ENCODE peak calls at places on chromosomes 6 and 20, in ten cellular contexts. O is lower lobe of right lung; M is MM.1S; Z is prostate gland; Q is sigmoid colon; T is hepatocyte; X is GM23248; R is effector memory CD4-positive, alpha-beta T cell; S is HAP-1; H is Peyer's patch. B is an unnamed sample.

GRCh38 chr20:36866681-36867485 is 9.1 kb upstream of the TLDC2 start:
- DNase-seq in O (no peak), M (no peak), Z (no peak), Q (no peak), T (no peak), X (peak; percentile 89), R (no peak), S (no peak), H (no peak), B (no peak)

GRCh38 chr20:43305749-43306148 is 116.0 kb upstream of the PTPRT start:
- DNase-seq in O (no peak), M (no peak), Z (no peak), Q (no peak), T (peak; percentile 59), X (no peak), R (no peak), S (no peak), H (no peak), B (no peak)

GRCh38 chr20:57671662-57672061 is 38.2 kb downstream of the PMEPA1 start:
- DNase-seq in O (no peak), M (no peak), Z (no peak), Q (no peak), T (no peak), X (peak; percentile 36), R (no peak), S (no peak), H (no peak), B (no peak)

GRCh38 chr6:94559829-94560537 is 1017.4 kb upstream of the MANEA start:
- DNase-seq in O (no peak), M (no peak), Z (no peak), Q (no peak), T (no peak), X (no peak), R (no peak), S (no peak), H (no peak), B (no peak)

GRCh38 chr6:96816182-96816888 is 20.9 kb downstream of the GPR63 start:
- DNase-seq in O (no peak), M (peak; percentile 85), Z (no peak), Q (no peak), T (peak; percentile 26), X (no peak), R (no peak), S (no peak), H (no peak), B (no peak)

GRCh38 chr6:145948328-145948727 is 15.8 kb downstream of the SHPRH start:
- DNase-seq in O (no peak), M (no peak), Z (no peak), Q (no peak), T (no peak), X (peak; percentile 51), R (no peak), S (no peak), H (no peak), B (no peak)

GRCh38 chr6:112357801-112358200 is 10.7 kb downstream of the RFPL4B start:
- DNase-seq in O (no peak), M (no peak), Z (no peak), Q (no peak), T (no peak), X (peak; percentile 90), R (no peak), S (no peak), H (no peak), B (no peak)

GRCh38 chr6:451336-451735 is 59.8 kb downstream of the IRF4 start:
- DNase-seq in O (no peak), M (no peak), Z (no peak), Q (no peak), T (no peak), X (no peak), R (no peak), S (no peak), H (no peak), B (no peak)

GRCh38 chr6:75504902-75505233 is 11.3 kb upstream of the FILIP1 start:
- DNase-seq in O (no peak), M (no peak), Z (no peak), Q (no peak), T (no peak), X (peak; percentile 62), R (no peak), S (peak; percentile 27), H (no peak), B (no peak)

DNA sequence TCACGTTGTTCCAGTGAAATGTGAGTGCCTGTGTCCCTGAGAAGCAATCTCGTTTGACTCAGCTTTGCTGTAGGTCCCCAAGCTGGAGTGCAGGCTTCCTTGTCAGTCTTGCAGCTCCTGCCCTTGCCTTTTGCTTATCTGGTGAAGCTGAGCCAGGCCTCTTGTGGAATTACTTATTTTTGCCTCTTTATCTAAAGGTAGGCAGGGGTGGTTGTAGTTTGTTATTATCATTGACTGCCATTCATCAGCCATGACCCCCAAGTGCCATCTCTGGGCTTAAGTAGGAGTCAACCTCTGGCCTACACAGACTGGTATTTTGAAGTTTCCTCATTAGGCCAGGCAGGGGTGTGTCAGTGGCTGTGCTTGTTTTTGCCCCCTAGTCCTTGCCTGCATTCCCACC is 2.1 kb downstream of the TMEM14B start:
- DNase-seq in O (no peak), M (no peak), Z (no peak), Q (peak; percentile 12), T (peak; percentile 17), X (no peak), R (no peak), S (no peak), H (no peak), B (no peak)
- H3K4me3 ChIP-seq in O (no peak overlapping the region), M (no peak overlapping the region), Z (no peak overlapping the region), Q (no peak overlapping the region), T (no peak overlapping the region), X (no peak overlapping the region), R (no peak overlapping the region), S (no peak overlapping the region), H (no peak overlapping the region), B (no peak overlapping the region)

GRCh38 chr20:93641-94040 is 6.2 kb downstream of the DEFB125 start:
- DNase-seq in O (no peak), M (no peak), Z (no peak), Q (no peak), T (no peak), X (no peak), R (no peak), S (no peak), H (no peak), B (no peak)
- H3K9me3 ChIP-seq in O (peaks cover 13% of the 10 kb centered on the region), M (no peaks in the 10 kb centered on the region), Z (no peaks in the 10 kb centered on the region), Q (no peaks in the 10 kb centered on the region), T (no peaks in the 10 kb centered on the region), X (peaks cover 4% of the 10 kb centered on the region), R (no peaks in the 10 kb centered on the region), S (peaks cover 3% of the 10 kb centered on the region), H (no peaks in the 10 kb centered on the region), B (no peaks in the 10 kb centered on the region)

GRCh38 chr20:46011631-46012482 is 3.1 kb downstream of the MMP9 start:
- DNase-seq in O (peak; percentile 88), M (no peak), Z (no peak), Q (peak; percentile 69), T (no peak), X (peak; percentile 65), R (no peak), S (peak; percentile 94), H (peak; percentile 69), B (peak; percentile 44)

GRCh38 chr20:46012926-46013825 is 4.5 kb downstream of the MMP9 start:
- DNase-seq in O (no peak), M (no peak), Z (no peak), Q (no peak), T (no peak), X (no peak), R (no peak), S (no peak), H (no peak), B (no peak)

GRCh38 chr20:46014517-46015396 is 6.0 kb downstream of the MMP9 start:
- DNase-seq in O (no peak), M (no peak), Z (no peak), Q (no peak), T (no peak), X (no peak), R (no peak), S (no peak), H (no peak), B (no peak)

GRCh38 chr20:46010491-46011405 is 2.0 kb downstream of the MMP9 start:
- DNase-seq in O (peak; percentile 66), M (no peak), Z (no peak), Q (no peak), T (no peak), X (peak; percentile 25), R (peak; percentile 51), S (no peak), H (no peak), B (no peak)

DNA sequence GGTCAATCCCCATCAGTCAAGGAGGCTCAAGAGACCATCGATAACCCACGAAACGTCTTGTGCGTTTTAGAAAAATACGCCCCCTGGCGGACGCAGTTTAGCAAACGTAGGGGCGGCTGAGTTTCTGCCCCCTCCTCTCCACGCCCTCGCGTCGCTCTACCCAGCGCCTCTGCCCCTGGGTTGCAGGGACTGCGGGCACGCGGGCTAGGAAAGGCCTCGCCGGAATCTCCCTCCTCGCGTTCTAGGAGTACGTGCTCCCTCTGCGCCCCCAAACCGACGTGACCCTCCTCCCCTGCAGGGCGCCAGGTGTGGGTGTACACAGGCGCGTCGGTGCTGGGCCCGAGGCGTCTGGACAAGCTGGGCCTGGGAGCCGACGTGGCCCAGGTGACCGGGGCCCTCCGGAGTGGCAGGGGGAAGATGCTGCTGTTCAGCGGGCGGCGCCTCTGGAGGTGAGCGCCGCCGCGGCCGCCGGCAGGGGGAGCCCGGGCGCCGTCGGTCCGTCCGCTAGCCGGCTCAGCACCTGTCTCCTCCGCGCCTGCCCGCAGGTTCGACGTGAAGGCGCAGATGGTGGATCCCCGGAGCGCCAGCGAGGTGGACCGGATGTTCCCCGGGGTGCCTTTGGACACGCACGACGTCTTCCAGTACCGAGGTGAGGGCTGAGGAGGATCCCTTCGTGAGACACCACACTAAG is 5.3 kb downstream of the MMP9 start:
- DNase-seq in O (peak; percentile 70), M (peak; percentile 68), Z (no peak), Q (no peak), T (peak; percentile 84), X (peak; percentile 70), R (peak; percentile 46), S (peak; percentile 79), H (peak; percentile 82), B (no peak)
- H3K4me3 ChIP-seq in O (peak overlapping the region; percentile 24), M (no peak overlapping the region), Z (no peak overlapping the region), Q (no peak overlapping the region), T (peak overlapping the region; percentile 10), X (no peak overlapping the region), R (no peak overlapping the region), S (peak overlapping the region; percentile 12), H (peak overlapping the region; percentile 35), B (no peak overlapping the region)

GRCh38 chr6:106807946-106808611 is 166.4 kb downstream of the CD24 start:
- DNase-seq in O (no peak), M (no peak), Z (no peak), Q (no peak), T (no peak), X (peak; percentile 9), R (no peak), S (no peak), H (no peak), B (no peak)

GRCh38 chr6:106805771-106806170 is 168.8 kb downstream of the CD24 start:
- DNase-seq in O (no peak), M (no peak), Z (no peak), Q (no peak), T (no peak), X (no peak), R (no peak), S (no peak), H (no peak), B (no peak)

GRCh38 chr6:106811088-106811686 is 163.3 kb downstream of the CD24 start:
- DNase-seq in O (no peak), M (no peak), Z (no peak), Q (no peak), T (no peak), X (no peak), R (no peak), S (no peak), H (no peak), B (no peak)

GRCh38 chr6:106805017-106805335 is 169.6 kb downstream of the CD24 start:
- DNase-seq in O (no peak), M (no peak), Z (no peak), Q (no peak), T (no peak), X (no peak), R (no peak), S (no peak), H (no peak), B (no peak)

GRCh38 chr6:106808758-106809157 is 165.8 kb downstream of the CD24 start:
- DNase-seq in O (no peak), M (no peak), Z (no peak), Q (no peak), T (no peak), X (no peak), R (no peak), S (no peak), H (no peak), B (no peak)
- H3K9me3 ChIP-seq in O (peaks cover 38% of the 10 kb centered on the region), M (no peaks in the 10 kb centered on the region), Z (peaks cover 6% of the 10 kb centered on the region), Q (peaks cover 14% of the 10 kb centered on the region), T (peaks cover 3% of the 10 kb centered on the region), X (no peaks in the 10 kb centered on the region), R (peaks cover 9% of the 10 kb centered on the region), S (no peaks in the 10 kb centered on the region), H (no peaks in the 10 kb centered on the region), B (peaks cover 27% of the 10 kb centered on the region)